ENCODE peak calls at places on chromosomes 16 and 17, in ten cellular contexts. L, T, G, D, K, S, Q, B, Z and I are unnamed samples. For H3K36me3, the result is how much of the 10 kb centered on the place peaks cover.

GRCh38 chr17:55356440-55357328 is 65.0 kb downstream of the MMD start:
- DNase-seq in L (peak), D (peak), K (peak), G (peak), B (peak), Z (peak), S (peak), Q (no peak), T (peak), I (peak)

GRCh38 chr16:72493681-72494415 is 321.9 kb upstream of the PMFBP1 start:
- DNase-seq in B (no peak), G (no peak), L (no peak), S (no peak), T (no peak), Q (no peak), Z (no peak), D (no peak), K (no peak), I (no peak)

GRCh38 chr16:85417156-85417860 is 195.8 kb upstream of the GSE1 start:
- DNase-seq in Z (peak), D (peak), Q (peak), L (no peak), S (no peak), G (no peak), T (no peak), K (no peak), B (no peak), I (peak)

GRCh38 chr16:3038256-3038655 is 1.5 kb upstream of the BICDL2 start:
- DNase-seq in L (peak), D (peak), S (peak), Z (no peak), T (peak), Q (peak), B (no peak), K (no peak), G (peak), I (no peak)

GRCh38 chr16:71296584-71297133 is 7.5 kb upstream of the CMTR2 start:
- DNase-seq in D (no peak), T (peak), K (no peak), Z (no peak), L (peak), B (no peak), S (no peak), Q (no peak), G (no peak), I (no peak)

GRCh38 chr16:85607796-85608514 is 5.2 kb upstream of the GSE1 start:
- DNase-seq in Q (no peak), L (no peak), G (no peak), D (no peak), S (no peak), Z (no peak), B (no peak), K (no peak), T (no peak), I (no peak)

GRCh38 chr17:70859829-70860228 is 690.5 kb downstream of the KCNJ2 start:
- DNase-seq in T (no peak), L (no peak), Q (no peak), S (no peak), G (no peak), B (no peak), D (no peak), Z (no peak), K (no peak), I (no peak)

GRCh38 chr17:81409190-81409935 is 14.1 kb downstream of the BAHCC1 start:
- DNase-seq in D (no peak), L (no peak), S (no peak), G (peak), Z (no peak), T (peak), B (no peak), Q (no peak), K (no peak), I (no peak)

GRCh38 chr17:10048951-10049350 is 143.9 kb upstream of the RCVRN start:
- DNase-seq in S (no peak), K (no peak), B (no peak), Z (no peak), L (peak), T (no peak), D (no peak), G (no peak), Q (no peak), I (no peak)

GRCh38 chr17:17890773-17891759 is 54.3 kb upstream of the SREBF1 start:
- DNase-seq in D (peak), K (peak), Z (no peak), G (peak), Q (no peak), T (peak), S (peak), B (no peak), L (peak), I (peak)

GRCh38 chr17:64214950-64215349 is 48.1 kb downstream of the TEX2 start:
- DNase-seq in G (no peak), Z (no peak), Q (no peak), D (no peak), B (no peak), T (no peak), S (peak), L (no peak), K (no peak), I (no peak)

GRCh38 chr17:83189673-83190385 is 110.4 kb downstream of the METRNL start:
- DNase-seq in D (peak), Z (peak), B (peak), Q (peak), K (no peak), G (no peak), T (no peak), S (no peak), L (peak), I (peak)

GRCh38 chr17:38460716-38461650 is 32.7 kb downstream of the ARHGAP23 start:
- DNase-seq in K (no peak), D (no peak), Z (peak), L (no peak), Q (no peak), B (no peak), T (no peak), G (no peak), S (no peak), I (no peak)
- H3K36me3 ChIP-seq in K (under half), D (under half), Z (under half), L (under half), Q (under half), B (half or more), T (under half), G (under half), S (under half), I (under half)

DNA sequence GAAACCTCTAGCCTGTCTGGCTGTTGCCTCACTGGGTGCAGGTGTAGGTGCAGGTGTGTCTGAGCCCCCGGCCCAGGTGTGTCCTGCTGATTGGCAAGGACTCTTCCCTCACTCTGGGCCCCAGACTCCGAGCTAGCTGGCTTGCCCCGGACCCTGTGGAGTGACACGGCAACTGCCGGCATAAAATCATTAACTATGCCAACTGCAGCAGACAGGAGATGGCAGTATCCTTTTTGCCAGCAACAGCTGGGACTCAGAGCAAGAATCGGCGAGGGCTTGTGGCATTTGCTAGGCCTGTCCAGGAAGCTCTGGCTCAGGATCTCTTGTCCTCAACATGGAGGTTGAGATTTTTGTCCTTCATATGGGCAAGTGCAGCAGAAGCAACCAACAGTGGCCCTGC is 20.8 kb downstream of the CIAPIN1 start:
- DNase-seq in S (no peak), K (no peak), Q (no peak), D (no peak), T (no peak), G (no peak), Z (no peak), B (no peak), L (no peak), I (peak)
- H3K36me3 ChIP-seq in S (under half), K (under half), Q (under half), D (under half), T (under half), G (under half), Z (under half), B (under half), L (under half), I (under half)

GRCh38 chr16:203246-203645 is 23.0 kb downstream of the HBQ1 start:
- DNase-seq in L (no peak), K (no peak), T (no peak), Z (no peak), B (no peak), S (no peak), Q (no peak), D (no peak), G (no peak), I (no peak)
- H3K36me3 ChIP-seq in L (under half), K (half or more), T (under half), Z (under half), B (half or more), S (under half), Q (under half), D (under half), G (half or more), I (under half)

DNA sequence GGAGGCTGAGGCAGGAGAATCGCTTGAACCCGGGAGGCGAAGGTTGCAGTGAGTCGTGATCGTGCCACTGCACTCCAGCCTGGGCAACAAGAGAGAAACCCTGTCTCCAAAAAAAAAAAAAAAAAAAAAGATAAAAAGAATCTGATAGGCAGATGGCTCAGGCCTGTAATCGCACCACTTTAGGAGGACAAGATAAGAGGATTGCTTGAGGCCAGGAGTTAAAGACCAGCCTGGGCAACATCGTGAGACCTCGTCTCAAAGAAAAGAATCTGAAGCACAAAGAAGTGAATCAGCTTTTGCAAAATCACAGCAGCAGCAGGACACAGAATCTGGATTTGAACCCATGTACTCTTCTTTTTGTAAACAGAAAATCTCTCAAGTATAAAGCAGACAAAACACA is 7.6 kb downstream of the NOB1 start:
- DNase-seq in B (no peak), L (no peak), D (no peak), S (no peak), T (no peak), Z (no peak), K (no peak), Q (no peak), G (no peak), I (no peak)
- H3K36me3 ChIP-seq in B (half or more), L (under half), D (half or more), S (under half), T (under half), Z (under half), K (half or more), Q (under half), G (half or more), I (under half)